ENCODE peak calls at places on chromosomes 1 and 21, in seven cellular contexts. T is kidney tubule cell; S is transverse colon; O is activated CD4-positive, alpha-beta T cell treated with anti-CD3 and anti-CD28 coated beads, Interleukin-2, amount 50 U/mL, for 1 hour; E is T-helper 17 cell; X is mesenchymal stem cell; A is CD4-positive, alpha-beta T cell. K is an unnamed sample.

GRCh38 chr1:69911301-69911801 is 294.0 kb downstream of the LRRC40 start:
- DNase-seq in T (no peak), S (no peak), O (no peak), E (no peak), X (peak; percentile 94), A (no peak), K (no peak)

GRCh38 chr21:17348357-17348756 is 164.5 kb upstream of the CXADR start:
- DNase-seq in T (no peak), S (no peak), O (no peak), E (no peak), X (no peak), A (no peak), K (no peak)

GRCh38 chr21:38126677-38127271 is 130.0 kb upstream of the KCNJ15 start:
- DNase-seq in T (peak; percentile 69), S (peak; percentile 45), O (peak; percentile 38), E (no peak), X (peak; percentile 46), A (peak; percentile 31), K (peak; percentile 40)

GRCh38 chr1:46034601-46035516 is 97.6 kb downstream of the PIK3R3 start:
- DNase-seq in T (no peak), S (no peak), O (no peak), E (no peak), X (no peak), A (no peak), K (no peak)

GRCh38 chr1:94209425-94209824 is 28.0 kb downstream of the ARHGAP29 start:
- DNase-seq in T (peak; percentile 57), S (no peak), O (no peak), E (no peak), X (no peak), A (no peak), K (no peak)

GRCh38 chr1:54364613-54365012 is 41.6 kb downstream of the SSBP3 start:
- DNase-seq in T (no peak), S (no peak), O (no peak), E (no peak), X (no peak), A (no peak), K (no peak)

GRCh38 chr1:78622548-78622947 is 2.3 kb downstream of the IFI44L start:
- DNase-seq in T (no peak), S (no peak), O (no peak), E (no peak), X (no peak), A (no peak), K (no peak)

GRCh38 chr1:101452825-101453224 is 216.0 kb downstream of the S1PR1 start:
- DNase-seq in T (no peak), S (no peak), O (no peak), E (no peak), X (peak; percentile 28), A (no peak), K (no peak)

GRCh38 chr1:13922440-13922839 is 222.5 kb downstream of the PRDM2 start:
- DNase-seq in T (no peak), S (no peak), O (no peak), E (no peak), X (no peak), A (no peak), K (no peak)

GRCh38 chr1:235017191-235017590 is 111.4 kb downstream of the TOMM20 start:
- DNase-seq in T (no peak), S (no peak), O (no peak), E (no peak), X (no peak), A (no peak), K (no peak)

GRCh38 chr1:58477390-58477789 is 69.1 kb downstream of the OMA1 start:
- DNase-seq in T (peak; percentile 46), S (no peak), O (no peak), E (no peak), X (peak; percentile 2), A (no peak), K (no peak)

GRCh38 chr1:147496571-147496970 is 44.7 kb upstream of the BCL9 start:
- DNase-seq in T (peak; percentile 67), S (peak; percentile 11), O (no peak), E (no peak), X (peak; percentile 41), A (no peak), K (no peak)

GRCh38 chr1:38123356-38123755 is 76.8 kb upstream of the POU3F1 start:
- DNase-seq in T (peak; percentile 36), S (no peak), O (no peak), E (no peak), X (no peak), A (no peak), K (no peak)

GRCh38 chr1:49240709-49241221 is 464.1 kb upstream of the BEND5 start:
- DNase-seq in T (no peak), S (no peak), O (no peak), E (no peak), X (no peak), A (no peak), K (no peak)

GRCh38 chr1:201383647-201384405 is 6.3 kb upstream of the TNNT2 start:
- DNase-seq in T (peak; percentile 90), S (no peak), O (no peak), E (no peak), X (peak; percentile 82), A (no peak), K (no peak)

K was measured in germinal center.